ENCODE peak calls at places on chromosomes 11 and 22, in five cellular contexts. H, X, P, D and J are unnamed samples.

GRCh38 chr11:71525188-71525937 is 1.7 kb upstream of the KRTAP5-7 start:
- ATAC-seq in H (no peak), X (no peak), P (no peak), D (no peak), J (no peak)

GRCh38 chr11:15969701-15970329 is 386.5 kb downstream of the SOX6 start:
- ATAC-seq in H (no peak), X (peak; percentile 57), P (no peak), D (no peak), J (no peak)

GRCh38 chr11:11072067-11072466 is 214.2 kb upstream of the ZBED5 start:
- ATAC-seq in H (no peak), X (no peak), P (no peak), D (no peak), J (no peak)

GRCh38 chr11:97454988-97455387 is 1065.2 kb downstream of the JRKL start:
- ATAC-seq in H (no peak), X (no peak), P (no peak), D (no peak), J (no peak)

GRCh38 chr11:76259299-76259908 is 53.1 kb upstream of the WNT11 start:
- ATAC-seq in H (no peak), X (no peak), P (no peak), D (no peak), J (no peak)

GRCh38 chr22:20865869-20866445 is 7.2 kb downstream of the SNAP29 start:
- ATAC-seq in H (no peak), X (no peak), P (no peak), D (peak; percentile 26), J (no peak)

GRCh38 chr11:10632483-10632882 is 61.1 kb downstream of the IRAG1 start:
- ATAC-seq in H (no peak), X (no peak), P (no peak), D (no peak), J (no peak)

GRCh38 chr22:23509571-23510302 is 70.4 kb downstream of the IGLL1 start:
- ATAC-seq in H (no peak), X (no peak), P (no peak), D (no peak), J (no peak)

GRCh38 chr11:46991391-46991790 is 54.8 kb downstream of the CSTPP1 start:
- ATAC-seq in H (no peak), X (no peak), P (no peak), D (no peak), J (no peak)

GRCh38 chr11:60767388-60767811 is 10.7 kb downstream of the MS4A15 start:
- ATAC-seq in H (no peak), X (no peak), P (peak; percentile 27), D (peak; percentile 56), J (no peak)

GRCh38 chr11:36057372-36058045 is 113.6 kb downstream of the LDLRAD3 start:
- ATAC-seq in H (no peak), X (peak; percentile 88), P (no peak), D (no peak), J (no peak)

GRCh38 chr11:73671701-73672100 is 25.3 kb downstream of the PLEKHB1 start:
- ATAC-seq in H (no peak), X (peak; percentile 28), P (no peak), D (no peak), J (no peak)

GRCh38 chr11:67301951-67302516 is 1.3 kb upstream of the SSH3 start:
- ATAC-seq in H (no peak), X (no peak), P (no peak), D (peak; percentile 68), J (no peak)

GRCh38 chr11:115872418-115872817 is 368.2 kb upstream of the CADM1 start:
- ATAC-seq in H (no peak), X (no peak), P (no peak), D (no peak), J (no peak)

GRCh38 chr11:66607126-66607834 is 9.2 kb upstream of the RBM14 start:
- ATAC-seq in H (no peak), X (peak; percentile 95), P (no peak), D (peak; percentile 87), J (no peak)

GRCh38 chr11:111642521-111642920 is 40.3 kb downstream of the SIK2 start:
- ATAC-seq in H (no peak), X (no peak), P (no peak), D (no peak), J (no peak)

GRCh38 chr11:125079878-125080530 is 16.9 kb downstream of the SLC37A2 start:
- ATAC-seq in H (no peak), X (no peak), P (no peak), D (no peak), J (no peak)